ENCODE peak calls at places on chromosome 1, in four cellular contexts. One of them, this sample, is unnamed.
A peak's percentile ranks its signal among the peaks of the same experiment; 100 is the strongest.

GRCh38 chr1:11943619-11944018 is 9.1 kb downstream of the PLOD1 start:
- DNase-seq in tibial artery: no peak
- DNase-seq in A549: no peak
- DNase-seq in Peyer's patch: no peak
- DNase-seq in this sample: no peak

GRCh38 chr1:223007935-223008334 is 135.1 kb downstream of the TLR5 start:
- DNase-seq in tibial artery: no peak
- DNase-seq in A549: no peak
- DNase-seq in Peyer's patch: no peak
- DNase-seq in this sample: no peak

GRCh38 chr1:230972855-230973271 is 5.8 kb downstream of the TTC13 start:
- DNase-seq in tibial artery: no peak
- DNase-seq in A549: no peak
- DNase-seq in Peyer's patch: no peak
- DNase-seq in this sample: peak; percentile 6

GRCh38 chr1:229141701-229142377 is 129.1 kb upstream of the RAB4A start:
- DNase-seq in tibial artery: no peak
- DNase-seq in Peyer's patch: no peak
- DNase-seq in A549: no peak
- DNase-seq in this sample: no peak

GRCh38 chr1:162475539-162476185 is 22.0 kb upstream of the UHMK1 start:
- DNase-seq in A549: no peak
- DNase-seq in tibial artery: no peak
- DNase-seq in Peyer's patch: no peak
- DNase-seq in this sample: no peak

GRCh38 chr1:207335695-207336363 is 14.4 kb downstream of the CD55 start:
- DNase-seq in Peyer's patch: no peak
- DNase-seq in tibial artery: no peak
- DNase-seq in A549: no peak
- DNase-seq in this sample: no peak

GRCh38 chr1:154446292-154446691 is 41.1 kb downstream of the IL6R start:
- DNase-seq in A549: no peak
- DNase-seq in tibial artery: peak; percentile 88
- DNase-seq in Peyer's patch: no peak
- DNase-seq in this sample: peak; percentile 84

GRCh38 chr1:37473431-37474050 is 839 bp upstream of the ZC3H12A start:
- DNase-seq in Peyer's patch: no peak
- DNase-seq in A549: peak; percentile 58
- DNase-seq in tibial artery: no peak
- DNase-seq in this sample: peak; percentile 39

DNA sequence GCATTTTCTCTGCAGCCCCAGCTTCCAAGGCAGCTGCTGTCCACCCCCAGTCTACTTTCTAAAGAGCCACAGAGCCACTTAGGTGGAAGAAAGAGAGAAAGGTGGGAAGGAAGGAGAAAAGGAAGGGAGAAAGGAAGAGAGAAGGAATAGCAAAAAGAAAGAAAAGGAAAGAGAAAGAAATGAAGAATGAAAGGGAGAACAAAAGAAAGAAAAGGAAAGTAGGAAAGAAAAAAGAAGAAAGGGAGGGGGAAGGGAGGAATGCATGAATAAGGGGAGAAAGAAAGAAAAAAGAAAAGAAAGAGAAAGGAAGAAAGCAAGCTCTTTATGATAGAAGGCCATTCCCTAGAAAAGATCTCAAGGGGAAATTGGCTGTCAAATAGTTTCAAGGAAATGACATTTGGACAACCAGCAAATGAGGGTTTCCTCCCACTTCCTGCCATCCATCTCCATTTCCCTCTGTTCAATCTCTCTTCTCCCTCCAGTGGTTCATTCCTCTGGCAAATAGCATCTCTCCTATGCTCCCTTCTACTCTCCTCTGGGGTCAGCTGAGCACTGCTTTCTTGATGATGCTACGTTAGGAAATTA is 3.4 kb upstream of the CSF1 start:
- DNase-seq in Peyer's patch: no peak
- DNase-seq in A549: no peak
- DNase-seq in tibial artery: no peak
- DNase-seq in this sample: no peak
- H3K4me3 ChIP-seq in Peyer's patch: no peak overlapping the region
- H3K4me3 ChIP-seq in A549: no peak overlapping the region
- H3K4me3 ChIP-seq in tibial artery: no peak overlapping the region
- H3K4me3 ChIP-seq in this sample: no peak overlapping the region

GRCh38 chr1:34590211-34590623 is 164.6 kb upstream of the GJB5 start:
- DNase-seq in Peyer's patch: no peak
- DNase-seq in tibial artery: no peak
- DNase-seq in A549: peak; percentile 6
- DNase-seq in this sample: no peak

GRCh38 chr1:34591751-34592629 is 162.9 kb upstream of the GJB5 start:
- DNase-seq in tibial artery: no peak
- DNase-seq in Peyer's patch: no peak
- DNase-seq in A549: peak; percentile 17
- DNase-seq in this sample: no peak
- TF ChIP-seq CTCF in tibial artery: no peak
- TF ChIP-seq CTCF in Peyer's patch: no peak
- TF ChIP-seq CTCF in A549: no peak
- TF ChIP-seq CTCF in this sample: no peak

DNA sequence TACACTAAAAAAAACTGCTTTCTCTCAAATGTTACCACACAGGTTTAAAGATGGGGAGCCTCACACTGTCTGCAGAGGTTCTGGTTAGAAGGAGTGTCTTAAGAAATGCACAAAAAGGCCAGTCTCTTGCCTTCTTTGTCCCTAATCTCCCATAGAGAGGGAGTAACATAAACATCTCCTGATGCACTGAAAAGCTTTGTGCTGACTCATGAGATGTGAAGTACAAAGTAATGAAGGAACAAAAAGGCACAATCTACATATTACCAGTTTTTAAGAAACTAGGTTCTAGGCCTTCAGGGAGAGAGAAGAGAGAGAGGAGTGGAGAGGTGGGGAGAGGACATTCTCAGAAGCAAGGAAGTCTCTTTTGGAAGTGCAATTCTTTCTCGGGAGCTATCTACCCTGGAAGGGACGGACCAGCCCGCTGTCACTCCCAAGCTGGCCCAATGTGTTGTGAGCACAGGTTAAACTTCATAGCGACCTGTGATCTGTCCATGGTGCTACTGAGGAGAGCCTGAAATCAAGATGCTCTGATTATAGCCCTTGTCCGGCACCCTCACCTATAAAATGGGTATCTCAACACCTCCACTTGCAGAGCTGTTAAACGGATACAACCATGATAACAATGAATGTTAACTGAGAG is 458.1 kb downstream of the DISC1 start:
- DNase-seq in tibial artery: no peak
- DNase-seq in A549: no peak
- DNase-seq in Peyer's patch: no peak
- DNase-seq in this sample: peak; percentile 16
- H3K4me3 ChIP-seq in tibial artery: no peak overlapping the region
- H3K4me3 ChIP-seq in A549: no peak overlapping the region
- H3K4me3 ChIP-seq in Peyer's patch: no peak overlapping the region
- H3K4me3 ChIP-seq in this sample: no peak overlapping the region

DNA sequence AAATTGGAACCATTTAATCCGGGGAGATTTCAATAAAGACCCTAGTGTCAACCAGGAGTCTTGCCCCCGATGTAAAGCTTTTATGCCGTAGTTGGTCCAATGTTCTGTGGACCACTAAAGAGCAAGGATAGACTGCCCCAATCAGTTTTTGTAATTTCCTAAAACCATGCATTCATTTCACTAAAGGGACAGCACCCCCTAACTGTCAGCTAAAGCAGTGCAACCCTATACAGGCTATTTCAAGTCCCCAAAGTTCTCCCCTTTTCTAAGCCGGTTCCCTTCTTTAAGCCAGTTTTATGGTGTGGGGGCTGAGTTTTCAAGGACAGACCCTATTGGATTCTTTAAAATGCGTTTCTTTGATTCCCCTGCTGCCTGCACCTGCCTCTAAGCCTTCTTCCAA is 12.7 kb upstream of the PDPN start:
- DNase-seq in Peyer's patch: no peak
- DNase-seq in A549: no peak
- DNase-seq in tibial artery: no peak
- DNase-seq in this sample: no peak
- TF ChIP-seq CTCF in Peyer's patch: peak; percentile 17
- TF ChIP-seq CTCF in A549: no peak
- TF ChIP-seq CTCF in tibial artery: no peak
- TF ChIP-seq CTCF in this sample: peak; percentile 16

This sample was measured in astrocyte of the spinal cord.